ENCODE peak calls at places on chromosome 17, in five cellular contexts. M is pancreas, F is AG04450, P is neural progenitor cell, O is stomach. G is an unnamed sample.
A peak's percentile ranks its signal among the peaks of the same experiment; 100 is the strongest.

GRCh38 chr17:1347681-1348318 is 52.2 kb downstream of the YWHAE start:
- DNase-seq in M (no peak), F (no peak), P (no peak), O (peak; percentile 47), G (peak; percentile 58)

GRCh38 chr17:56441331-56441730 is 152.2 kb upstream of the NOG start:
- DNase-seq in M (no peak), F (peak; percentile 24), P (no peak), O (no peak), G (no peak)

GRCh38 chr17:39209317-39210092 is 9.4 kb downstream of the RPL19 start:
- DNase-seq in M (no peak), F (no peak), P (peak; percentile 57), O (peak; percentile 67), G (peak; percentile 94)

GRCh38 chr17:71975998-71976649 is 144.7 kb upstream of the SOX9 start:
- DNase-seq in M (peak; percentile 22), F (peak; percentile 89), P (peak; percentile 8), O (peak; percentile 53), G (peak; percentile 84)

GRCh38 chr17:33522623-33523022 is 229.5 kb upstream of the ASIC2 start:
- DNase-seq in M (no peak), F (no peak), P (peak; percentile 47), O (no peak), G (no peak)

GRCh38 chr17:78879679-78880186 is 23.3 kb downstream of the CEP295NL start:
- DNase-seq in M (no peak), F (peak; percentile 92), P (no peak), O (no peak), G (no peak)

GRCh38 chr17:80978499-80979497 is 12.8 kb upstream of the CHMP6 start:
- DNase-seq in M (no peak), F (no peak), P (no peak), O (no peak), G (no peak)

GRCh38 chr17:55609737-55610201 is 98.5 kb upstream of the SMIM36 start:
- DNase-seq in M (peak; percentile 5), F (no peak), P (no peak), O (peak; percentile 38), G (no peak)

GRCh38 chr17:37833237-37833859 is 88.5 kb upstream of the HNF1B start:
- DNase-seq in M (no peak), F (no peak), P (no peak), O (no peak), G (no peak)

GRCh38 chr17:63596856-63597557 is 3.7 kb upstream of the TACO1 start:
- DNase-seq in M (no peak), F (no peak), P (no peak), O (no peak), G (no peak)

GRCh38 chr17:17952691-17953090 is 19.5 kb downstream of the TOM1L2 start:
- DNase-seq in M (no peak), F (no peak), P (no peak), O (no peak), G (no peak)

GRCh38 chr17:11705111-11705510 is 106.8 kb downstream of the DNAH9 start:
- DNase-seq in M (peak; percentile 11), F (no peak), P (no peak), O (no peak), G (no peak)

DNA sequence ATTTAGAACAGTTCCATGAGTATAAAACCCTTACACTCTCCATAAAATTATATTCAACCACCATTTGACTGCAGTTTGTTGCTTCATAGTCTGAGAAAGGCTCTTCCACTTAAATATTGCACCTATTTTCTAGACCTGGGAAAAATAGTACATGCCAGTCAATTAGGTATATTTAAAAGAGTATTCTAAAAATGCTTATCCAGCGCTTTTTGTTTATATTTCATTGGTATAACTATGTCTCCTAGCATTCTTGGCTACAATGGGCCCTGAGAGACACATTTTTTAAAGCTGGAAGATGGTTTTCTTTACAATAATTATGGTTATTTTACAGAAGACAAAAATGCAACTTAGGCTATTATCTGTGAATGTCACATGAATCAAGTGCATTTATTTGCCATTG is 439.4 kb downstream of the KCNJ18 start:
- DNase-seq in M (no peak), F (no peak), P (no peak), O (no peak), G (no peak)
- H3K9me3 ChIP-seq in M (no peaks in the 10 kb centered on the region), F (peaks cover 13% of the 10 kb centered on the region), P (peaks cover 34% of the 10 kb centered on the region), O (peaks cover 5% of the 10 kb centered on the region), G (no peaks in the 10 kb centered on the region)

DNA sequence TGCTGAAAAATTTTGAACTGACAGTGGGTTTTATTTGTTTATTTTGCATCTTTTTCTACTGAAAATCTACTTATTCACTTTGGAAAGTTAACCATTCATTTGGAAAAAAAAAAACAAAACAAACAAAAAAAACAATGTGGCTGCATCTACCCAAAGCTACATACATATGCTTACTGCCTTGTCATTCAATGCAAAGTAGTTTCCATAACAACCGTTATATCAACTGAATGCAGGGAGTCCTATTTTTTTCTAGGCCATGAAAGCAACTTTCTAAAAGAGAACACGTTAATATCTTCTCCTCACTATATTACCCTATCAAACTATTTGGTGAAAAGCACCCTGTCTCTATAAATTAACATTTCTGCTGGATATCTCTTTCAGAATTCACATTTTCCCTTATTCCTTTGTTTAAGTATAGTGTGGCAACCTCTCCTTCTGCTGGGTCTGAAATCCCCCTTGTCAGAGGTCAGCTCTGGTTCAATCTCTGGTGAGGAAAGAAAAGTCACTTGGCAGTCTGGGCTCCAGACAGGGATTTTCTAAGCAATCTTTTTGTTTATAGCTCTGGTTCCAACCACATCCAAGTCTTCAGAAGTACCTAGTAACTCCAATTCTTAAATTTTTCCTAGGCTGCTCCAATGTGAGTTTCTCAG is 528.5 kb upstream of the TOM1L1 start:
- DNase-seq in M (no peak), F (no peak), P (peak; percentile 11), O (no peak), G (no peak)
- H3K9me3 ChIP-seq in M (no peaks in the 10 kb centered on the region), F (peaks cover 7% of the 10 kb centered on the region), P (no peaks in the 10 kb centered on the region), O (peaks cover 8% of the 10 kb centered on the region), G (no peaks in the 10 kb centered on the region)

GRCh38 chr17:70217571-70217970 is 48.2 kb downstream of the KCNJ2 start:
- DNase-seq in M (no peak), F (no peak), P (no peak), O (no peak), G (no peak)
- H3K9me3 ChIP-seq in M (no peaks in the 10 kb centered on the region), F (no peaks in the 10 kb centered on the region), P (no peaks in the 10 kb centered on the region), O (no peaks in the 10 kb centered on the region), G (no peaks in the 10 kb centered on the region)

DNA sequence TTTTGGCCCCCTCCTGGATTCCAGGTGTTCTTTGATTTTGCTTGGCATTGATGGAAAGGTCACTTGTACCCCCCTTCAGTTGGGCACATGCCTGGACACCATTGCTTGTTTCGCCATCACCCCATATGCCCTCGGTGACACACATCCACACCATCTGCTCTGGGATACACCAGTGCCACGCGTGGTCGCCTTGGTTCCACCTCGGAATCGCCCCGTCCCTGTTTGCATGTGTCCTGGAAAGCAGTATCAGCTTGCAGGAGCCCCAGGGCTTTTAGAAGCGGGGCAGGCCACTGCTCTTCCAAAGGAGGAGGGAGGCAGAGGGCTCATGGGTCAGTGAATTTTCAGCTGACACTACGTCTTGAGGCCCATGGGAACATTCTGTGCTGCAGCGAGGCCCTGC is 607.9 kb downstream of the KCNJ18 start:
- DNase-seq in M (no peak), F (no peak), P (no peak), O (no peak), G (no peak)
- H3K9me3 ChIP-seq in M (no peaks in the 10 kb centered on the region), F (peaks cover 78% of the 10 kb centered on the region), P (peaks cover 6% of the 10 kb centered on the region), O (peaks cover 28% of the 10 kb centered on the region), G (no peaks in the 10 kb centered on the region)

DNA sequence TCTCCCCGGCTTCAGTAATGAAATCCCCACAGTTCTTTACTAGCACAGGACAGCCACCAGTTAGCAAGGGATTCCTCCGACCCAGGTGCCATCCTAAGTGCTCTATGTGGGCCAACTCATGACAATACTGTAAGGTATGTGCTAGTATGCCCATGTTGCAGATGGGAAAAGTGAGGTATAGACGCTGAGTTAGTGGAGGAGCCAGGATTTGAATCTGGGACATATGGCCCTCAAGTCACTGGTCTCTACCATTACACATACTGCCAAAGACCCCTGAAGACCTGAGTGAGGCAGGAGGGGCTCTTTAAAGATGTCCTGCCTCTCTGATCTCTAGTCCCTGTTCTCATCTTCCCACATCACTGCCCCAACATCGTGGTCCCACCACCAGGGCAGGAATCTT is 36.2 kb upstream of the MRPS23 start:
- DNase-seq in M (no peak), F (no peak), P (no peak), O (no peak), G (no peak)
- H3K9me3 ChIP-seq in M (no peaks in the 10 kb centered on the region), F (no peaks in the 10 kb centered on the region), P (no peaks in the 10 kb centered on the region), O (no peaks in the 10 kb centered on the region), G (no peaks in the 10 kb centered on the region)

GRCh38 chr17:74475189-74475588 is 8.8 kb downstream of the CD300A start:
- DNase-seq in M (no peak), F (no peak), P (no peak), O (no peak), G (no peak)
- H3K9me3 ChIP-seq in M (no peaks in the 10 kb centered on the region), F (peaks cover 6% of the 10 kb centered on the region), P (no peaks in the 10 kb centered on the region), O (peaks cover 4% of the 10 kb centered on the region), G (no peaks in the 10 kb centered on the region)

GRCh38 chr17:16623282-16623681 is 30.4 kb downstream of the ZNF624 start:
- DNase-seq in M (no peak), F (no peak), P (no peak), O (no peak), G (no peak)
- H3K9me3 ChIP-seq in M (no peaks in the 10 kb centered on the region), F (peaks cover 41% of the 10 kb centered on the region), P (peaks cover 48% of the 10 kb centered on the region), O (peaks cover 50% of the 10 kb centered on the region), G (no peaks in the 10 kb centered on the region)

DNA sequence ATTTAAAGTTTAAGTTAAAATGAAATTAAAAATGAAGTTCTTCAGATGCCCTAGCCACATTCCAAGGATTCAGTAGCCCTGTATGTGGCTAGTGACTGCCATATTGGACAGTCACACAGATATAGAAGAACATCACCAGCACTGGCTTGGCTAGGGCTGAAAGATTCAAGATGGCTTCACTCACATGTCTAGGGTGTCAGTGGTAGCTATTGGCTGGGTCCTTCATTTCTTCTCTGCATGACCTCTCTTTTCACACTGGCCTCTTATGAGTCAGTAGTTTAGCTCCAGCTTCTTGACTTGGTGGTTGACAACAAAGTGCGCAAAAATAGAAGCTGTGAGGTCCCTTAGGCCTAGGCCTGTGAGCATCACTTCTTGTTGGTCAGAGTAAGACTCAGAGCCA is 1.7 kb upstream of the CDC27 start:
- DNase-seq in M (no peak), F (no peak), P (no peak), O (no peak), G (no peak)
- H3K9me3 ChIP-seq in M (no peaks in the 10 kb centered on the region), F (peaks cover 3% of the 10 kb centered on the region), P (no peaks in the 10 kb centered on the region), O (no peaks in the 10 kb centered on the region), G (no peaks in the 10 kb centered on the region)

DNA sequence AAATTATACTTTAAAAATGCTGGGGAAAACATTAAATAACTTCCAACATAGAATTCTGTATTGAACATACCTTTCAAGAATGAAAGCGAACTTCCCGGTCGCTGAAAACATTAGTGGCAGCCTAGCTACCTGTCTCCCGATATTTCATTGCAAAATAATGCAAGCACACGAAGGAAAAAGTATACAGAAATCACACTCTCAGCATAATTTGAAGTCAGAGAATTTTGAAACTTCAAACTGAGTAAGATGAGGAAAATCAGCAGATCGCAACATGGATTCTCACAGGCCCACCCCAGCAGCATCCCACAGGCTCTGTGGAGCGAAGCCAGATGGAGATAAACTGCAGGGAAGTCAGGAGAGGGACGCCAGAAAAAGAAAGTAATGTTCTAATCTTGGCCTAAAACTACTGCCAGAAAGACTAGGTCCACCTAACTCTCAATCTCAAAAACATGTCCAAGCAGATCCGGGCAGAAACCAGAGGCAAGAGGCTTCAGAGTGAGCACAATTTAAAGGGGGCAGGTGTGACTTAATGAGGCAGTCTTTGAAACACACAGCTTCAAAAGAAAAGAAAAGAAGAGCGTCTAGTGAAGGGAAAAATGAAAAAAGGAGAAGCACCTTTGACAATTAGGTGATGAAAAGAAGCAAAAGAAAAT is 4.8 kb upstream of the GOSR1 start:
- DNase-seq in M (no peak), F (no peak), P (no peak), O (no peak), G (peak; percentile 10)
- H3K9me3 ChIP-seq in M (no peaks in the 10 kb centered on the region), F (peaks cover under 1% of the 10 kb centered on the region), P (no peaks in the 10 kb centered on the region), O (no peaks in the 10 kb centered on the region), G (no peaks in the 10 kb centered on the region)